ENCODE peak calls at places on chromosomes 7 and 10, in ten cellular contexts. F, B, T, M, C, O, Y, Z, R and U are unnamed samples.

GRCh38 chr7:18116661-18117060 is 89.0 kb upstream of the PRPS1L1 start:
- DNase-seq in F (no peak), B (no peak), T (no peak), M (no peak), C (no peak), O (peak; percentile 1), Y (no peak), Z (no peak), R (peak; percentile 87), U (no peak)

GRCh38 chr10:59047180-59047579 is 129.3 kb upstream of the PHYHIPL start:
- DNase-seq in F (no peak), B (no peak), T (no peak), M (no peak), C (no peak), O (no peak), Y (no peak), Z (no peak), R (peak; percentile 91), U (no peak)

GRCh38 chr10:118116555-118117311 is 70.0 kb upstream of the RAB11FIP2 start:
- DNase-seq in F (no peak), B (no peak), T (no peak), M (peak; percentile 30), C (no peak), O (no peak), Y (no peak), Z (no peak), R (no peak), U (no peak)

GRCh38 chr10:87675396-87676376 is 16.0 kb downstream of the PAPSS2 start:
- DNase-seq in F (no peak), B (no peak), T (no peak), M (no peak), C (no peak), O (peak; percentile 86), Y (no peak), Z (no peak), R (no peak), U (no peak)

GRCh38 chr7:96238474-96238873 is 83.4 kb downstream of the SLC25A13 start:
- DNase-seq in F (no peak), B (no peak), T (no peak), M (no peak), C (no peak), O (no peak), Y (no peak), Z (no peak), R (peak; percentile 52), U (no peak)

GRCh38 chr10:77637986-77638765 is 568 bp upstream of the KCNMA1 start:
- DNase-seq in F (peak; percentile 35), B (peak; percentile 41), T (no peak), M (peak; percentile 87), C (no peak), O (peak; percentile 29), Y (no peak), Z (no peak), R (peak; percentile 27), U (peak; percentile 24)

GRCh38 chr7:45893374-45893995 is 5.2 kb downstream of the IGFBP1 start:
- DNase-seq in F (no peak), B (no peak), T (no peak), M (no peak), C (no peak), O (no peak), Y (no peak), Z (no peak), R (no peak), U (no peak)

GRCh38 chr7:2781636-2782035 is 62.5 kb downstream of the GNA12 start:
- DNase-seq in F (no peak), B (no peak), T (no peak), M (no peak), C (no peak), O (peak; percentile 66), Y (no peak), Z (no peak), R (no peak), U (no peak)

GRCh38 chr10:78805176-78805575 is 263.6 kb upstream of the ZMIZ1 start:
- DNase-seq in F (no peak), B (peak; percentile 64), T (no peak), M (no peak), C (no peak), O (peak; percentile 94), Y (no peak), Z (no peak), R (no peak), U (no peak)

GRCh38 chr10:6274040-6274439 is 71.3 kb downstream of the PFKFB3 start:
- DNase-seq in F (no peak), B (no peak), T (no peak), M (no peak), C (no peak), O (peak; percentile 70), Y (no peak), Z (no peak), R (no peak), U (no peak)

GRCh38 chr7:15515201-15515777 is 46.5 kb downstream of the AGMO start:
- DNase-seq in F (peak; percentile 24), B (no peak), T (no peak), M (no peak), C (no peak), O (peak; percentile 16), Y (no peak), Z (no peak), R (no peak), U (no peak)

GRCh38 chr10:16941067-16941466 is 123.8 kb upstream of the RSU1 start:
- DNase-seq in F (no peak), B (no peak), T (no peak), M (no peak), C (no peak), O (no peak), Y (no peak), Z (no peak), R (no peak), U (no peak)

GRCh38 chr10:81108516-81109199 is 571.0 kb downstream of the SH2D4B start:
- DNase-seq in F (no peak), B (no peak), T (no peak), M (no peak), C (no peak), O (no peak), Y (no peak), Z (no peak), R (no peak), U (peak; percentile 6)

GRCh38 chr10:110358869-110359629 is 54.3 kb upstream of the SMNDC1 start:
- DNase-seq in F (no peak), B (no peak), T (no peak), M (no peak), C (no peak), O (no peak), Y (no peak), Z (no peak), R (no peak), U (no peak)

GRCh38 chr7:88259656-88260380 is 40.0 kb upstream of the SRI start:
- DNase-seq in F (no peak), B (no peak), T (no peak), M (no peak), C (no peak), O (no peak), Y (no peak), Z (no peak), R (no peak), U (no peak)

GRCh38 chr10:33277135-33277536 is 57.3 kb downstream of the NRP1 start:
- DNase-seq in F (peak; percentile 74), B (peak; percentile 41), T (no peak), M (no peak), C (no peak), O (peak; percentile 45), Y (no peak), Z (no peak), R (no peak), U (no peak)

GRCh38 chr10:23172846-23173548 is 19.1 kb upstream of the PTF1A start:
- DNase-seq in F (peak; percentile 17), B (no peak), T (no peak), M (no peak), C (no peak), O (no peak), Y (no peak), Z (no peak), R (no peak), U (peak; percentile 6)

GRCh38 chr7:75721426-75721825 is 17.3 kb downstream of the HIP1 start:
- DNase-seq in F (no peak), B (no peak), T (no peak), M (no peak), C (no peak), O (no peak), Y (no peak), Z (no peak), R (no peak), U (no peak)

GRCh38 chr10:43644252-43644651 is 4.4 kb downstream of the ZNF32 start:
- DNase-seq in F (peak; percentile 11), B (no peak), T (no peak), M (no peak), C (no peak), O (peak; percentile 35), Y (no peak), Z (no peak), R (no peak), U (no peak)

GRCh38 chr7:2043316-2044039 is 189.3 kb downstream of the MAD1L1 start:
- DNase-seq in F (no peak), B (no peak), T (no peak), M (peak; percentile 71), C (no peak), O (no peak), Y (no peak), Z (no peak), R (no peak), U (no peak)

GRCh38 chr7:66886152-66886551 is 34.9 kb upstream of the TMEM248 start:
- DNase-seq in F (no peak), B (no peak), T (no peak), M (no peak), C (no peak), O (no peak), Y (no peak), Z (no peak), R (no peak), U (no peak)

GRCh38 chr10:62261666-62262065 is 7.0 kb downstream of the RTKN2 start:
- DNase-seq in F (no peak), B (no peak), T (no peak), M (no peak), C (no peak), O (no peak), Y (no peak), Z (no peak), R (no peak), U (no peak)

GRCh38 chr7:13687500-13687899 is 302.0 kb downstream of the ETV1 start:
- DNase-seq in F (no peak), B (no peak), T (no peak), M (no peak), C (no peak), O (no peak), Y (no peak), Z (no peak), R (no peak), U (no peak)

GRCh38 chr10:78588194-78588811 is 480.5 kb upstream of the ZMIZ1 start:
- DNase-seq in F (no peak), B (no peak), T (no peak), M (no peak), C (no peak), O (peak; percentile 75), Y (no peak), Z (no peak), R (no peak), U (no peak)

GRCh38 chr7:1694551-1694950 is 24.5 kb downstream of the ELFN1 start:
- DNase-seq in F (no peak), B (no peak), T (no peak), M (peak; percentile 41), C (no peak), O (no peak), Y (no peak), Z (no peak), R (no peak), U (no peak)

GRCh38 chr7:150935149-150935548 is 43.0 kb downstream of the KCNH2 start:
- DNase-seq in F (no peak), B (no peak), T (no peak), M (no peak), C (no peak), O (no peak), Y (no peak), Z (no peak), R (no peak), U (no peak)

GRCh38 chr10:91545817-91546216 is 87.1 kb downstream of the PPP1R3C start:
- DNase-seq in F (no peak), B (no peak), T (no peak), M (no peak), C (no peak), O (no peak), Y (no peak), Z (no peak), R (no peak), U (no peak)

GRCh38 chr7:126635545-126635944 is 617.2 kb downstream of the GRM8 start:
- DNase-seq in F (no peak), B (no peak), T (no peak), M (no peak), C (no peak), O (no peak), Y (no peak), Z (no peak), R (peak; percentile 52), U (no peak)